ENCODE peak calls at places on chromosomes 12 and 14, in six cellular contexts. F, B, H, L, D and E are unnamed samples.

GRCh38 chr14:92408186-92408585 is 85.2 kb downstream of the SLC24A4 start:
- DNase-seq in F (peak), B (no peak), H (no peak), L (no peak), D (no peak), E (no peak)

GRCh38 chr12:56636118-56636674 is 6.1 kb upstream of the BAZ2A start:
- DNase-seq in F (peak), B (peak), H (peak), L (peak), D (peak), E (peak)

GRCh38 chr12:132955094-132955932 is 793 bp downstream of the ZNF605 start:
- DNase-seq in F (peak), B (peak), H (no peak), L (peak), D (no peak), E (peak)

GRCh38 chr12:5898874-5899273 is 46.2 kb downstream of the ANO2 start:
- DNase-seq in F (no peak), B (peak), H (no peak), L (no peak), D (no peak), E (peak)

GRCh38 chr12:132610896-132611602 is 667 bp upstream of the LRCOL1 start:
- DNase-seq in F (no peak), B (no peak), H (no peak), L (no peak), D (no peak), E (no peak)

GRCh38 chr12:109714141-109714912 is 702 bp downstream of the FAM222A start:
- DNase-seq in F (peak), B (peak), H (peak), L (peak), D (peak), E (no peak)

GRCh38 chr12:25436206-25436912 is 116.7 kb downstream of the LMNTD1 start:
- DNase-seq in F (peak), B (peak), H (no peak), L (no peak), D (no peak), E (no peak)

GRCh38 chr12:11884661-11885060 is 186.1 kb upstream of the BCL2L14 start:
- DNase-seq in F (no peak), B (no peak), H (no peak), L (no peak), D (no peak), E (no peak)

GRCh38 chr14:85380891-85381290 is 149.1 kb upstream of the FLRT2 start:
- DNase-seq in F (peak), B (no peak), H (no peak), L (no peak), D (no peak), E (no peak)

GRCh38 chr14:65860956-65861631 is 448.6 kb downstream of the FUT8 start:
- DNase-seq in F (no peak), B (no peak), H (no peak), L (no peak), D (no peak), E (no peak)

GRCh38 chr12:45655753-45656152 is 73.8 kb upstream of the ARID2 start:
- DNase-seq in F (no peak), B (no peak), H (no peak), L (no peak), D (no peak), E (no peak)

GRCh38 chr12:46959484-46959883 is 119.9 kb upstream of the PCED1B start:
- DNase-seq in F (peak), B (no peak), H (no peak), L (no peak), D (no peak), E (no peak)

GRCh38 chr12:104384141-104384880 is 72.4 kb upstream of the CHST11 start:
- DNase-seq in F (no peak), B (no peak), H (no peak), L (no peak), D (no peak), E (no peak)

GRCh38 chr12:6996040-6996441 is 22.2 kb downstream of the LPCAT3 start:
- DNase-seq in F (peak), B (no peak), H (no peak), L (no peak), D (no peak), E (no peak)

GRCh38 chr12:100268835-100269564 is 2.0 kb downstream of the SCYL2 start:
- DNase-seq in F (no peak), B (no peak), H (no peak), L (no peak), D (no peak), E (no peak)

GRCh38 chr14:96424104-96424989 is 32.4 kb downstream of the AK7 start:
- DNase-seq in F (peak), B (peak), H (no peak), L (peak), D (no peak), E (no peak)

GRCh38 chr14:34059925-34060746 is 109.3 kb upstream of the EGLN3 start:
- DNase-seq in F (peak), B (peak), H (peak), L (peak), D (peak), E (peak)

GRCh38 chr12:31029916-31030562 is 43.6 kb upstream of the DDX11 start:
- DNase-seq in F (no peak), B (no peak), H (no peak), L (peak), D (no peak), E (no peak)

GRCh38 chr14:44149597-44149996 is 357.5 kb downstream of the FSCB start:
- DNase-seq in F (no peak), B (peak), H (no peak), L (no peak), D (no peak), E (no peak)

GRCh38 chr12:89072303-89073026 is 279.8 kb downstream of the DUSP6 start:
- DNase-seq in F (no peak), B (no peak), H (no peak), L (no peak), D (no peak), E (no peak)

GRCh38 chr14:105311838-105312237 is 2.7 kb upstream of the PACS2 start:
- DNase-seq in F (no peak), B (no peak), H (no peak), L (no peak), D (no peak), E (no peak)

GRCh38 chr12:52230364-52231281 is 2.4 kb upstream of the KRT7 start:
- DNase-seq in F (peak), B (peak), H (peak), L (peak), D (no peak), E (no peak)

GRCh38 chr12:4030938-4031702 is 157.9 kb upstream of the PARP11 start:
- DNase-seq in F (peak), B (peak), H (peak), L (peak), D (peak), E (peak)

GRCh38 chr12:3282271-3282670 is 205.1 kb downstream of the TSPAN9 start:
- DNase-seq in F (no peak), B (no peak), H (no peak), L (no peak), D (no peak), E (no peak)

GRCh38 chr12:70854871-70855578 is 65.5 kb downstream of the PTPRR start:
- DNase-seq in F (peak), B (peak), H (no peak), L (no peak), D (no peak), E (no peak)

GRCh38 chr14:75981426-75981825 is 369 bp downstream of the TGFB3 start:
- DNase-seq in F (no peak), B (peak), H (no peak), L (no peak), D (peak), E (no peak)

GRCh38 chr12:7067096-7067495 is 6.6 kb downstream of the C1S start:
- DNase-seq in F (no peak), B (no peak), H (no peak), L (no peak), D (no peak), E (no peak)

GRCh38 chr12:117760990-117761389 is 207.8 kb downstream of the KSR2 start:
- DNase-seq in F (no peak), B (no peak), H (no peak), L (no peak), D (no peak), E (no peak)

GRCh38 chr14:101062611-101063010 is 159.1 kb upstream of the RTL1 start:
- DNase-seq in F (no peak), B (no peak), H (peak), L (no peak), D (no peak), E (no peak)

GRCh38 chr12:28415755-28416154 is 225.5 kb downstream of the CCDC91 start:
- DNase-seq in F (peak), B (peak), H (no peak), L (no peak), D (no peak), E (no peak)

GRCh38 chr14:81625343-81625742 is 91.7 kb upstream of the SEL1L start:
- DNase-seq in F (peak), B (peak), H (no peak), L (no peak), D (no peak), E (no peak)

GRCh38 chr12:20376984-20377383 is 8.6 kb downstream of the PDE3A start:
- DNase-seq in F (peak), B (no peak), H (no peak), L (no peak), D (no peak), E (no peak)

GRCh38 chr14:101552786-101553231 is 8.5 kb upstream of the DIO3 start:
- DNase-seq in F (no peak), B (no peak), H (no peak), L (peak), D (no peak), E (no peak)

GRCh38 chr12:49968431-49968830 is 4.3 kb upstream of the AQP6 start:
- DNase-seq in F (no peak), B (no peak), H (no peak), L (no peak), D (no peak), E (no peak)